ENCODE peak calls at places on chromosomes 4 and X, in eight cellular contexts. P is fibroblast of lung, G is choroid plexus epithelial cell, I is transverse colon, N is ovary, J is astrocyte of the spinal cord, H is psoas muscle, C is Caco-2. F is an unnamed sample.

GRCh38 chr4:122930877-122931276 is 8.5 kb upstream of the NUDT6 start:
- DNase-seq in N (no peak), C (no peak), G (peak), H (no peak), J (peak), P (peak), I (no peak), F (no peak)

GRCh38 chr4:44629280-44629866 is 22.1 kb downstream of the YIPF7 start:
- DNase-seq in G (peak), H (no peak), N (no peak), I (no peak), C (peak), J (peak), P (peak), F (peak)

GRCh38 chrX:125306335-125306866 is 13.3 kb upstream of the TEX13C start:
- DNase-seq in H (no peak), J (no peak), N (no peak), I (no peak), G (no peak), P (no peak), C (no peak), F (no peak)

GRCh38 chr4:138181288-138181687 is 60.9 kb downstream of the SLC7A11 start:
- DNase-seq in P (peak), J (peak), H (no peak), G (peak), N (no peak), I (no peak), C (no peak), F (peak)

GRCh38 chr4:25182941-25183340 is 22.7 kb upstream of the SEPSECS start:
- DNase-seq in C (no peak), H (no peak), P (no peak), J (no peak), G (no peak), N (no peak), I (no peak), F (no peak)

GRCh38 chrX:37825225-37825842 is 22.0 kb downstream of the DYNLT3 start:
- DNase-seq in H (no peak), C (peak), G (peak), P (peak), I (peak), J (peak), N (peak), F (peak)

GRCh38 chr4:145507636-145508035 is 26.0 kb downstream of the SMAD1 start:
- DNase-seq in H (no peak), P (peak), I (no peak), J (peak), G (peak), C (no peak), N (no peak), F (no peak)

GRCh38 chrX:48892896-48893295 is 4.7 kb downstream of the TIMM17B start:
- DNase-seq in N (no peak), G (no peak), H (no peak), P (no peak), C (no peak), I (no peak), J (no peak), F (no peak)

GRCh38 chr4:68348577-68348976 is 1.3 kb downstream of the YTHDC1 start:
- DNase-seq in H (no peak), G (no peak), J (no peak), N (no peak), P (no peak), C (no peak), I (no peak), F (peak)

GRCh38 chr4:184237612-184238011 is 19.9 kb upstream of the ENPP6 start:
- DNase-seq in P (no peak), G (peak), I (no peak), H (no peak), N (no peak), C (no peak), J (no peak), F (no peak)

GRCh38 chr4:17265139-17265538 is 246.8 kb downstream of the QDPR start:
- DNase-seq in I (no peak), H (no peak), J (no peak), P (no peak), N (no peak), C (no peak), G (no peak), F (no peak)

GRCh38 chr4:139892973-139893736 is 227.5 kb downstream of the MGST2 start:
- DNase-seq in G (no peak), H (no peak), I (no peak), C (no peak), N (no peak), P (no peak), J (peak), F (no peak)

GRCh38 chr4:37540486-37540885 is 145.7 kb downstream of the RELL1 start:
- DNase-seq in N (no peak), G (peak), H (no peak), I (no peak), P (no peak), J (peak), C (no peak), F (no peak)

GRCh38 chr4:98283219-98284199 is 22.3 kb downstream of the RAP1GDS1 start:
- DNase-seq in J (peak), I (no peak), P (peak), G (no peak), N (no peak), H (no peak), C (no peak), F (peak)

GRCh38 chr4:6942238-6942800 is 32.7 kb downstream of the TBC1D14 start:
- DNase-seq in G (peak), H (peak), I (no peak), J (peak), C (peak), P (peak), N (no peak), F (peak)

GRCh38 chr4:152000518-152000917 is 239.7 kb upstream of the GATB start:
- DNase-seq in I (no peak), P (no peak), C (no peak), J (no peak), H (no peak), G (no peak), N (no peak), F (no peak)

DNA sequence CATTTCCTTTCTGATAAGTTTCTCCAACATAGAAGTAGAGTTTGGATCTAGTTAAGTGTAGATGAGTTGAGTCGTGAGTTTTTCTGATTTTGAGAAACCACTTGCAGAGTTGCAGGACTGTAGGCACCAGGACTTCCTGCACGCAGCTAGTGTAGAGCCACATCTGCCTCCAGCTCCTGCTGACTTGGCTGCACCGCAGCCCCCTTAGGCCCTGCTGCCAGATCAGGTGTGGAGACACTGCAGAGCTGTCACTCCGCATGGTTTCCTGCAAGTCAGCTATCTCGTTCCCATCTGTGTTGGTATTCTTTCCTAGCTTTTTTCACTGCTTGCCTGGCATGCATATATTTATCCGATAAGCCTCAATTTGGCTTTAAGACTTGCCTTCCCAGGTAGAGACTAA is 48.9 kb downstream of the PCDH7 start:
- DNase-seq in G (no peak), N (no peak), P (no peak), J (no peak), H (no peak), I (no peak), C (no peak), F (no peak)
- TF ChIP-seq CTCF in G (no peak), N (no peak), P (no peak), J (no peak), H (no peak), I (no peak), C (no peak), F (no peak)

DNA sequence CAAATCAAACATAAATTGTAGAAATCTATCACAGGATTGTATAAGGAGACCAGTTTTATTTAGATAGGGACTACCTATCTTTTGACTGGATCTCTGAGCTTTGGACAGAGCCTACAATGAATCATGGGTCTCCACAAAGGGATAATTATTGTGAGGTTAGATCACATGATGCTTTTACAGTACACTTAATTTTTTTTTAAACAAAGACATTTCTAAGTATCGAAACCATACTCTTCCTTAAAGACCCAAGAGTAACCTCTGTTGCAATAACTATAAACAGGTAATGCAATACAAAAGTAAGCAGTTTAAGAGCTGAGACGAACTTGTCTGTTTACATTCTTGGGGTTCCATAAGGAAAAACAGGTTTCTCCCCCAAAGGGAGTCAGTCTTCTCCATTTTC is 64.3 kb upstream of the GABRE start:
- DNase-seq in I (no peak), N (no peak), P (no peak), H (no peak), G (no peak), C (no peak), J (no peak), F (no peak)
- H3K4me3 ChIP-seq in I (no peak), N (no peak), P (no peak), H (no peak), G (no peak), C (no peak), J (no peak), F (no peak)

DNA sequence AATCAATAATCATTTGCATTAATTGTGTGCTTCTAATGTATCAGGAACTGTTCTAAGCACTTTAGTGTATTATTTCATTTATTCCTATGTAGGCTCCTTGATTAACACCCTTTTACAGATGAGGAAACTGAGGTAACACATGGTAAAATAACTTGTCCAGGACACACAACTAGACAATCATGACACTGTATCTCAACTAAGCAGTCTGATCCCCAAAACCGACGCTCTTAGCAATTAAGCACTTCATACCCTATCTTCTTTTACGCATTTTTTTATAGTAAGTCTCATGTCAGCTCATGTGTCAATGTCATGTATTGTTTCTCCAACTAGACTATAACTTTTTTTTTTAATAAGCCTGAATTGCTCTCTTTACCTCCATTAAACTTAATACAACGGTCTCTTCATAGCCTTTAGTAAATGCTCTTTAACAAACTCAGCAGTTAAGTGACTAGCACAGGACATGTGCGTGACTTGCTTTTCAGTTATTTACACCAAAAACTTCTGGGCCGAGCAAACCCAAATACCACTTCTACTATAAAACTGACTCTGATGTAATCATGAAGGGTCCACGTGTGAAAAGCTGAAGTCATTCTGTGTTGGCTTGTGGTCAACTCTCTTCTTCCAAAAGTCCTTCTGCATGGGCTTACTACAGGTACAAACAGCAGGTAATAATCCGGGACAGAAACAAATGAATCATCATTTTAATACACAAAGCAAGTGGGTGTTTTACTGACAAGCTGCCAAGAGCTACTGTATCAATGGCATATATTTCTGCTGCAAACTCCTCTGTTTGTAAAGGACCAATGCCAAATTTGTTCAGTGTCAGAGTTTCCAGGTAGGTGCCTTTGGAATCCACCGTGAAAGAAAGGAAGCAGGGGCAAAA is 7.9 kb upstream of the AMBN start:
- DNase-seq in C (no peak), I (no peak), N (no peak), H (no peak), G (no peak), J (no peak), P (no peak), F (no peak)
- TF ChIP-seq CTCF in C (no peak), I (no peak), N (no peak), H (no peak), G (no peak), J (no peak), P (no peak), F (no peak)

GRCh38 chr4:154492288-154492687 is 689 bp upstream of the DCHS2 start:
- DNase-seq in G (no peak), J (no peak), C (no peak), I (no peak), H (no peak), P (no peak), N (no peak), F (peak)
- H3K4me3 ChIP-seq in G (no peak), J (no peak), C (peak), I (no peak), H (peak), P (no peak), N (no peak), F (peak)

GRCh38 chr4:1218892-1219552 is 29.9 kb downstream of the CTBP1 start:
- DNase-seq in I (peak), C (no peak), P (no peak), H (no peak), N (no peak), J (no peak), G (no peak), F (no peak)

GRCh38 chr4:1221155-1221870 is 27.6 kb downstream of the CTBP1 start:
- DNase-seq in N (no peak), P (no peak), J (no peak), H (no peak), C (no peak), I (no peak), G (no peak), F (no peak)

GRCh38 chr4:1222036-1222789 is 26.7 kb downstream of the CTBP1 start:
- DNase-seq in C (no peak), H (no peak), J (no peak), G (no peak), N (no peak), I (no peak), P (no peak), F (no peak)

GRCh38 chr4:1219553-1219950 is 29.4 kb downstream of the CTBP1 start:
- DNase-seq in I (no peak), P (peak), N (no peak), H (no peak), J (no peak), C (no peak), G (no peak), F (no peak)

GRCh38 chr4:1220566-1220965 is 28.4 kb downstream of the CTBP1 start:
- DNase-seq in J (no peak), H (no peak), I (no peak), P (no peak), G (no peak), N (no peak), C (no peak), F (no peak)
- TF ChIP-seq CTCF in J (no peak), H (no peak), I (no peak), P (no peak), G (no peak), N (no peak), C (no peak), F (no peak)

GRCh38 chrX:55451125-55451524 is 802 bp upstream of the MAGEH1 start:
- DNase-seq in N (no peak), G (no peak), H (no peak), I (no peak), J (no peak), C (no peak), P (no peak), F (no peak)
- H3K4me3 ChIP-seq in N (peak), G (no peak), H (peak), I (no peak), J (no peak), C (no peak), P (peak), F (peak)

GRCh38 chr4:47703964-47704363 is 133.9 kb downstream of the CORIN start:
- DNase-seq in G (peak), N (no peak), C (no peak), J (no peak), H (no peak), P (no peak), I (no peak), F (no peak)

GRCh38 chr4:47701286-47701685 is 136.6 kb downstream of the CORIN start:
- DNase-seq in C (no peak), I (no peak), G (no peak), J (no peak), N (no peak), P (no peak), H (no peak), F (no peak)

GRCh38 chr4:47704693-47705325 is 133.1 kb downstream of the CORIN start:
- DNase-seq in I (no peak), G (peak), H (no peak), C (peak), N (no peak), P (peak), J (peak), F (peak)

GRCh38 chr4:47703008-47703407 is 134.9 kb downstream of the CORIN start:
- DNase-seq in C (no peak), P (no peak), I (no peak), H (no peak), J (no peak), N (no peak), G (no peak), F (no peak)

DNA sequence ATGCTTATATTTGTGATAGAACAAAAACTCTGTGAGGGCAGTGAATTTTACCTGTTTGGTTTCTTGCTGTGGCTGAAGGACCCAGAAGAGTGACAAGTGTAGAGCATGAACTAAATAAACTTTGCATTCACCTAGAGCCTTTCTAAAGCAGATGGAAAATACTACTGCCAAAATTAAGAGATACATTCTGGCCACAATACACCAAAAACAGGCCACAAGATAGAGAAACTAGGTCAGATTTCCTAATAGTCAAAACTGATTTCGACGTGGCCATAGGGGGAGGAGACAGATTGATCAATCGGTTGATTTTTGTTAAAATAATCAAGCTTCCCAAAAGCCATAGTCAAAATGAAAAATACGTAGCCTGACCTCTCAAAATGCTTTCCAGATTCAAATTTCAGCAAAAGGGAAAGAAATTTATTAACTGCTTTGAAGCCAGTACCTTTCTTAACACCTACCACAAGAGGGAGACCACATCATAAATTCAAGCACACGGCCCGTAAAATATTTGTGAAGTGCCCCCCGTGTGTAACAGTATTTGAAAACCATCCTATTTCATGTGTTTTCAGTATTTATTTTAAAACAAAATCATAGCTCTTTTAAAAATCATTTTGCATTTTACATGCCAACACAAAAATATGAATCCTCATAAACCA is 132.4 kb downstream of the CORIN start:
- DNase-seq in P (peak), I (no peak), N (no peak), C (peak), G (peak), H (no peak), J (peak), F (no peak)
- TF ChIP-seq CTCF in P (peak), I (no peak), N (no peak), C (peak), G (peak), H (peak), J (peak), F (peak)

DNA sequence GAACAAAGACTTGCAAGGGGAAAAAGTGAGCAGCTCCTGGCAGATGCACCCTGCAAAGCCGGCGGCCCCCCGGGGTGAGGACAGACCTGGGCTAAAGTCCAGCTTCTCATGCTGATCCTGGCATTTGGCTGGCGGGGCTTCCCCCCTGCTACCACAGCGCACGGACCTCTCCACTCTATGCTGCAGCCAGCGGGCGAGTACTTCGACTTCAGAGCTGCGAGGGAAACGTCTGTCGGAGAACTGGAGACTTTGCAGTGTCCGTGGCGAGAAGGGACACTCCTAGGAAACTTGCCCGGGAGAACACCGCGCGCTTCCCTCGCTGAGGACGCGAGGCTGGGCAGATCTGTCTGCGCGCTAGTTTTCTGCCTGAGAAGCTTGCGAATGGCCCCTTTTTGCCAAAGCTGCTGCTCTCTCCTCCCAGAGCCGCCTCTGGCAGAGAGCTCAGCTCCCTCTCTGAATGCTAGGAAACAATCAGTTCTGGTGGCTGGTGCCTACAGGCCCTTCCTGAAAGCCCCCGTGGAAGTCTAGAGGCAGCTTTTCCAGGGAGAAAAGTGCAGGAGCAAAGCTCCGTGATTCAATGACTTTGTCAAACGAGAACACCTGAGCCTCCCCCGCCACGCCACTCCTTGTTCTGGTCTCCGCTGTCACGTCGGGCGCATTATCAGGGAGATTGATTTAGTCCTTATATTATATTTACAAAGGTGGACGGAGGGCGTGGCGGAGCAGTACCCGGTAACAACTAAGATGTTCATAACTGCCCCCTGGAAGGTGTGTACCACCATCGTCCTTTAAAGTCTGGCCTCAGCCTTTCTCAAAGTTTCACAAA is 284.0 kb downstream of the PACRGL start:
- DNase-seq in N (no peak), P (no peak), C (peak), H (peak), I (peak), G (peak), J (peak), F (peak)
- H3K4me3 ChIP-seq in N (no peak), P (no peak), C (no peak), H (no peak), I (peak), G (no peak), J (no peak), F (no peak)

DNA sequence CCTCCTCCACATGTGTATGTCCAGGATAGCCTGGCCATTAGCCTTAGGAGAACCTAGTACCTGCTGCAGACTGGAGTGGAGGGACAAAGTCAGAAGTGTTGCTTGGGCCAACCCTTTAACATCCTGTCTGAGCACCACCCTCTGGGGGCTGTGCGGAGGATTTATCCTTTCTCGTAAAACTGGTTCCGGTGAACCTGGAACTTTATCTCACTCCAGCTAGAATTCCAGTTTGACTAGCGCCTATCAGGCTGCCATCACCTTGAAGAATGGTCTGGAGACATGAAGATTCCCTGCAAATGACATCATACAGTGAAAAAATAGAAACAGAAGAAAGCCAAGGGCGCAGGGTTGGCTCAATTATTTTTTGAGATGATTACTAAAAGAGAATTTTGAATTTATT is 4.0 kb downstream of the TCEAL8 start:
- DNase-seq in I (no peak), P (no peak), J (no peak), H (no peak), C (peak), G (no peak), N (no peak), F (peak)
- TF ChIP-seq CTCF in I (no peak), P (no peak), J (no peak), H (no peak), C (no peak), G (no peak), N (no peak), F (no peak)

F was measured in foreskin fibroblast.